ENCODE peak calls at places on chromosomes 6 and 20, in six cellular contexts. One of them, this sample, is unnamed.

GRCh38 chr20:52789716-52790115 is 182.4 kb upstream of the TSHZ2 start:
- DNase-seq in AG08395: no peak
- DNase-seq in foreskin fibroblast: no peak
- DNase-seq in progenitor cell of endocrine pancreas: no peak
- DNase-seq in ACHN: no peak
- DNase-seq in lung: no peak
- DNase-seq in this sample: no peak

GRCh38 chr6:31727717-31728671 is 1.1 kb downstream of the DDAH2 start:
- DNase-seq in progenitor cell of endocrine pancreas: no peak
- DNase-seq in lung: no peak
- DNase-seq in ACHN: no peak
- DNase-seq in AG08395: peak
- DNase-seq in foreskin fibroblast: no peak
- DNase-seq in this sample: no peak

GRCh38 chr20:35773154-35773751 is 1.4 kb downstream of the PHF20 start:
- DNase-seq in foreskin fibroblast: no peak
- DNase-seq in lung: peak
- DNase-seq in AG08395: no peak
- DNase-seq in progenitor cell of endocrine pancreas: no peak
- DNase-seq in ACHN: no peak
- DNase-seq in this sample: peak

GRCh38 chr6:36351152-36351571 is 14.5 kb upstream of the BNIP5 start:
- DNase-seq in progenitor cell of endocrine pancreas: no peak
- DNase-seq in AG08395: peak
- DNase-seq in lung: no peak
- DNase-seq in foreskin fibroblast: no peak
- DNase-seq in ACHN: no peak
- DNase-seq in this sample: no peak

GRCh38 chr6:167815296-167815980 is 11.3 kb upstream of the AFDN start:
- DNase-seq in ACHN: no peak
- DNase-seq in lung: no peak
- DNase-seq in foreskin fibroblast: no peak
- DNase-seq in AG08395: no peak
- DNase-seq in progenitor cell of endocrine pancreas: no peak
- DNase-seq in this sample: no peak

GRCh38 chr6:46221221-46221793 is 50.5 kb upstream of the ENPP5 start:
- DNase-seq in AG08395: peak
- DNase-seq in foreskin fibroblast: no peak
- DNase-seq in lung: no peak
- DNase-seq in progenitor cell of endocrine pancreas: no peak
- DNase-seq in ACHN: peak
- DNase-seq in this sample: peak

GRCh38 chr6:134174790-134175531 is 122.5 kb upstream of the SLC2A12 start:
- DNase-seq in AG08395: peak
- DNase-seq in foreskin fibroblast: peak
- DNase-seq in lung: peak
- DNase-seq in ACHN: peak
- DNase-seq in progenitor cell of endocrine pancreas: peak
- DNase-seq in this sample: peak

GRCh38 chr20:1654994-1655393 is 2.6 kb downstream of the SIRPG start:
- DNase-seq in ACHN: no peak
- DNase-seq in progenitor cell of endocrine pancreas: no peak
- DNase-seq in lung: no peak
- DNase-seq in foreskin fibroblast: no peak
- DNase-seq in AG08395: no peak
- DNase-seq in this sample: no peak

GRCh38 chr6:26216015-26216885 is 129.0 kb downstream of the HFE start:
- DNase-seq in foreskin fibroblast: peak
- DNase-seq in ACHN: peak
- DNase-seq in lung: no peak
- DNase-seq in AG08395: peak
- DNase-seq in progenitor cell of endocrine pancreas: no peak
- DNase-seq in this sample: peak

GRCh38 chr6:116497089-116497676 is 14.3 kb upstream of the CALHM5 start:
- DNase-seq in lung: peak
- DNase-seq in ACHN: no peak
- DNase-seq in foreskin fibroblast: no peak
- DNase-seq in AG08395: no peak
- DNase-seq in progenitor cell of endocrine pancreas: no peak
- DNase-seq in this sample: no peak

GRCh38 chr6:54085526-54085925 is 25.7 kb upstream of the MLIP start:
- DNase-seq in ACHN: no peak
- DNase-seq in progenitor cell of endocrine pancreas: no peak
- DNase-seq in lung: no peak
- DNase-seq in AG08395: peak
- DNase-seq in foreskin fibroblast: peak
- DNase-seq in this sample: no peak

This sample was measured in hepatocyte.